ENCODE peak calls at places on chromosomes 7 and 10, in four cellular contexts. H is transverse colon, V is nucleus accumbens, Z is T-helper 17 cell. N is an unnamed sample.

GRCh38 chr10:52308251-52309031 is 5.6 kb upstream of the DKK1 start:
- DNase-seq in H (peak), V (peak), Z (no peak), N (no peak)

GRCh38 chr10:227014-227413 is 91.8 kb downstream of the ZMYND11 start:
- DNase-seq in H (no peak), V (no peak), Z (no peak), N (no peak)

GRCh38 chr10:22623624-22624263 is 90.6 kb downstream of the PIP4K2A start:
- DNase-seq in H (no peak), V (no peak), Z (no peak), N (no peak)

GRCh38 chr7:107610353-107610752 is 30.3 kb downstream of the BCAP29 start:
- DNase-seq in H (no peak), V (no peak), Z (no peak), N (no peak)

GRCh38 chr7:1950623-1951523 is 280.8 kb downstream of the ELFN1 start:
- DNase-seq in H (peak), V (no peak), Z (no peak), N (peak)

GRCh38 chr10:98349508-98349922 is 65.5 kb downstream of the PYROXD2 start:
- DNase-seq in H (peak), V (no peak), Z (no peak), N (no peak)

GRCh38 chr10:5944389-5945202 is 32.7 kb downstream of the IL15RA start:
- DNase-seq in H (peak), V (no peak), Z (no peak), N (no peak)

GRCh38 chr10:28095791-28096367 is 97.0 kb upstream of the ODAD2 start:
- DNase-seq in H (no peak), V (no peak), Z (no peak), N (no peak)

GRCh38 chr10:125155101-125155500 is 5.3 kb downstream of the CTBP2 start:
- DNase-seq in H (no peak), V (no peak), Z (no peak), N (no peak)

GRCh38 chr10:73529089-73529832 is 33.4 kb upstream of the PPP3CB start:
- DNase-seq in H (peak), V (peak), Z (peak), N (peak)

GRCh38 chr7:11818281-11818680 is 13.7 kb downstream of the THSD7A start:
- DNase-seq in H (no peak), V (no peak), Z (no peak), N (no peak)

GRCh38 chr10:26365681-26366327 is 72.3 kb upstream of the APBB1IP start:
- DNase-seq in H (no peak), V (no peak), Z (no peak), N (no peak)

GRCh38 chr10:61733358-61733940 is 70.7 kb downstream of the CABCOCO1 start:
- DNase-seq in H (no peak), V (no peak), Z (no peak), N (no peak)

GRCh38 chr7:102390697-102391484 is 5.3 kb upstream of the PRKRIP1 start:
- DNase-seq in H (peak), V (peak), Z (peak), N (peak)

GRCh38 chr10:129332476-129332875 is 134.6 kb upstream of the MGMT start:
- DNase-seq in H (no peak), V (no peak), Z (no peak), N (no peak)

GRCh38 chr7:100400656-100401055 is 27.4 kb downstream of the PILRA start:
- DNase-seq in H (no peak), V (no peak), Z (no peak), N (no peak)

GRCh38 chr7:158710651-158711102 is 6.1 kb upstream of the NCAPG2 start:
- DNase-seq in H (no peak), V (no peak), Z (no peak), N (no peak)

GRCh38 chr7:81415181-81415580 is 354.7 kb downstream of the HGF start:
- DNase-seq in H (no peak), V (no peak), Z (no peak), N (no peak)

GRCh38 chr7:17095951-17096350 is 202.5 kb upstream of the AHR start:
- DNase-seq in H (no peak), V (no peak), Z (no peak), N (no peak)

N was measured in activated effector memory CD4-positive, alpha-beta T cell treated with Interleukin-2 at 50 U/mL for 16 hours.